ENCODE peak calls at places on chromosome 21, in five cellular contexts. R is SK-N-SH, I is H1, S is K562, Z is HepG2. M is an unnamed sample.

GRCh38 chr21:16644690-16645089 is 868.2 kb upstream of the CXADR start:
- DNase-seq in R (no peak), I (no peak), S (no peak), Z (no peak), M (no peak)

GRCh38 chr21:15976807-15977206 is 247.0 kb downstream of the USP25 start:
- DNase-seq in R (no peak), I (no peak), S (no peak), Z (no peak), M (no peak)

GRCh38 chr21:36684957-36685714 is 13.8 kb upstream of the SIM2 start:
- DNase-seq in R (no peak), I (no peak), S (no peak), Z (no peak), M (no peak)

GRCh38 chr21:29078884-29079765 is 5.7 kb upstream of the CCT8 start:
- DNase-seq in R (no peak), I (no peak), S (no peak), Z (no peak), M (no peak)

GRCh38 chr21:17454315-17455027 is 58.4 kb upstream of the CXADR start:
- DNase-seq in R (peak), I (peak), S (peak), Z (peak), M (peak)

GRCh38 chr21:14842641-14843040 is 222.2 kb downstream of the NRIP1 start:
- DNase-seq in R (no peak), I (no peak), S (no peak), Z (no peak), M (peak)

GRCh38 chr21:35904995-35905972 is 155.0 kb downstream of the SETD4 start:
- DNase-seq in R (no peak), I (no peak), S (no peak), Z (no peak), M (no peak)

GRCh38 chr21:39073063-39073462 is 110.2 kb downstream of the PSMG1 start:
- DNase-seq in R (no peak), I (no peak), S (no peak), Z (no peak), M (no peak)

GRCh38 chr21:15752763-15753407 is 23.1 kb downstream of the USP25 start:
- DNase-seq in R (no peak), I (peak), S (no peak), Z (no peak), M (no peak)

GRCh38 chr21:36923270-36923669 is 43.2 kb downstream of the HLCS start:
- DNase-seq in R (peak), I (no peak), S (no peak), Z (no peak), M (no peak)

GRCh38 chr21:19321688-19322087 is 918.1 kb upstream of the TMPRSS15 start:
- DNase-seq in R (no peak), I (no peak), S (no peak), Z (no peak), M (no peak)

GRCh38 chr21:29775462-29775861 is 164.3 kb downstream of the GRIK1 start:
- DNase-seq in R (no peak), I (no peak), S (no peak), Z (no peak), M (no peak)

GRCh38 chr21:45091540-45092322 is 17.4 kb downstream of the ADARB1 start:
- DNase-seq in R (peak), I (no peak), S (no peak), Z (no peak), M (no peak)

GRCh38 chr21:31198575-31198974 is 145.5 kb downstream of the TIAM1 start:
- DNase-seq in R (peak), I (no peak), S (peak), Z (peak), M (peak)
- TF ChIP-seq JUND in R (no peak), I (no peak), S (no peak), Z (no peak), M (no peak)

GRCh38 chr21:46110499-46111192 is 12.7 kb downstream of the COL6A2 start:
- DNase-seq in R (peak), I (peak), S (peak), Z (no peak), M (no peak)

GRCh38 chr21:46109251-46110221 is 11.6 kb downstream of the COL6A2 start:
- DNase-seq in R (peak), I (no peak), S (no peak), Z (no peak), M (no peak)

GRCh38 chr21:46111857-46112730 is 14.2 kb downstream of the COL6A2 start:
- DNase-seq in R (peak), I (no peak), S (peak), Z (no peak), M (no peak)

GRCh38 chr21:46112731-46113215 is 14.9 kb downstream of the COL6A2 start:
- DNase-seq in R (no peak), I (no peak), S (no peak), Z (no peak), M (no peak)

DNA sequence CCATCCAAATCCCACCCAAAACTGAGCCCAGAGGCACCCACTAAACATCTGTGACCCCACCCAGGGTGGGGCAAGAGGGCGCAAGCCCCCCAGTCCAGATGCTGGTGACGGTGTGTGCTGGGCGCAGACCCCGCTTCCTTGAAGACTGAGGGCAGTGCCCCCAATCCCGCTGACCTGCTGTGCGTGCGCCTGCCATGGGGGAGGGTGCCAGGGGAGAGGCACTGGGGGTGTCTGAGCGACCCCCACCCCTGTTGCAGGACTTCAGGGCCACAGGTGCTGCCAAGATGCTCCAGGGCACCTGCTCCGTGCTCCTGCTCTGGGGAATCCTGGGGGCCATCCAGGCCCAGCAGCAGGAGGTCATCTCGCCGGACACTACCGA is 13.3 kb downstream of the COL6A2 start:
- DNase-seq in R (peak), I (no peak), S (no peak), Z (no peak), M (no peak)
- TF ChIP-seq JUND in R (no peak), I (no peak), S (no peak), Z (no peak), M (no peak)

GRCh38 chr21:34801519-34802132 is 132.8 kb downstream of the CLIC6 start:
- DNase-seq in R (peak), I (no peak), S (peak), Z (no peak), M (no peak)
- TF ChIP-seq JUND in R (no peak), I (no peak), S (no peak), Z (no peak), M (no peak)

GRCh38 chr21:42047821-42048613 is 23.1 kb upstream of the UMODL1 start:
- DNase-seq in R (no peak), I (no peak), S (no peak), Z (no peak), M (no peak)
- TF ChIP-seq JUND in R (no peak), I (no peak), S (no peak), Z (no peak), M (no peak)

M was measured in T47D.